ENCODE peak calls at places on chromosomes 16 and 17, in nine cellular contexts. S, A, D, E, P, K, Z, C and L are unnamed samples.

GRCh38 chr16:81429045-81429521 is 15.5 kb upstream of the CMIP start:
- DNase-seq in C (peak), A (peak), E (peak), P (peak), K (no peak), Z (peak), S (peak), D (peak), L (no peak)

GRCh38 chr16:66315210-66315825 is 51.2 kb upstream of the CDH5 start:
- DNase-seq in D (peak), K (peak), S (peak), P (peak), C (peak), A (peak), E (peak), Z (peak), L (peak)

GRCh38 chr17:31442276-31442675 is 50.8 kb downstream of the RAB11FIP4 start:
- DNase-seq in C (no peak), E (no peak), K (no peak), D (no peak), Z (no peak), S (no peak), A (no peak), P (no peak), L (no peak)

GRCh38 chr17:38747385-38748328 is 479 bp downstream of the PCGF2 start:
- DNase-seq in P (peak), D (peak), Z (no peak), S (peak), C (no peak), E (no peak), A (peak), K (no peak), L (no peak)

GRCh38 chr17:61409301-61410099 is 9.9 kb downstream of the TBX2 start:
- DNase-seq in E (peak), P (peak), S (peak), D (peak), A (peak), K (peak), Z (peak), C (peak), L (peak)

GRCh38 chr16:72277749-72278148 is 105.8 kb upstream of the PMFBP1 start:
- DNase-seq in P (no peak), D (no peak), E (no peak), A (no peak), K (no peak), C (no peak), Z (no peak), S (no peak), L (no peak)

GRCh38 chr17:82103588-82104451 is 5.8 kb upstream of the FASN start:
- DNase-seq in S (peak), K (no peak), A (no peak), C (no peak), P (peak), Z (no peak), E (no peak), D (peak), L (peak)

GRCh38 chr17:76421054-76421427 is 31.9 kb downstream of the UBE2O start:
- DNase-seq in P (peak), D (no peak), E (no peak), Z (no peak), C (no peak), K (no peak), A (no peak), S (peak), L (no peak)

GRCh38 chr16:71216714-71217113 is 13.8 kb downstream of the HYDIN start:
- DNase-seq in A (no peak), Z (no peak), S (no peak), D (no peak), E (no peak), P (no peak), C (no peak), K (no peak), L (no peak)

GRCh38 chr16:64711026-64711425 is 410.8 kb downstream of the CDH11 start:
- DNase-seq in P (peak), Z (peak), S (peak), E (no peak), C (no peak), D (no peak), K (no peak), A (no peak), L (no peak)

GRCh38 chr17:75181110-75181509 is 1.6 kb downstream of the SUMO2 start:
- DNase-seq in Z (no peak), E (no peak), P (peak), D (no peak), A (no peak), C (no peak), K (no peak), S (no peak), L (no peak)

GRCh38 chr16:30565526-30565925 is 6.0 kb downstream of the ZNF688 start:
- DNase-seq in K (no peak), P (no peak), E (no peak), A (peak), D (no peak), C (no peak), S (no peak), Z (no peak), L (no peak)

GRCh38 chr17:72604518-72604917 is 483.7 kb downstream of the SOX9 start:
- DNase-seq in P (no peak), E (peak), C (no peak), Z (no peak), D (no peak), A (no peak), K (no peak), S (no peak), L (no peak)

GRCh38 chr17:82229686-82230626 is 1.1 kb downstream of the SLC16A3 start:
- DNase-seq in P (no peak), C (no peak), K (no peak), D (no peak), A (no peak), S (peak), Z (no peak), E (no peak), L (peak)

GRCh38 chr17:49946964-49947584 is 21.9 kb upstream of the DLX4 start:
- DNase-seq in D (no peak), K (no peak), Z (no peak), A (no peak), S (no peak), E (peak), C (no peak), P (no peak), L (no peak)

GRCh38 chr17:81337449-81337848 is 42.3 kb upstream of the SLC38A10 start:
- DNase-seq in D (no peak), C (no peak), K (peak), A (no peak), E (no peak), P (no peak), Z (no peak), S (no peak), L (no peak)

GRCh38 chr17:74514632-74515035 is 16.6 kb downstream of the CD300LB start:
- DNase-seq in S (no peak), Z (no peak), D (no peak), P (peak), K (peak), E (no peak), C (peak), A (peak), L (no peak)

GRCh38 chr17:2084766-2085647 is 30.1 kb downstream of the HIC1 start:
- DNase-seq in A (no peak), C (no peak), D (no peak), Z (peak), S (peak), K (no peak), P (peak), E (peak), L (no peak)

GRCh38 chr17:31902693-31903092 is 1.2 kb upstream of the UTP6 start:
- DNase-seq in S (no peak), A (no peak), P (no peak), K (no peak), D (no peak), Z (no peak), E (no peak), C (no peak), L (no peak)

GRCh38 chr16:67857547-67858233 is 10.2 kb upstream of the CENPT start:
- DNase-seq in C (no peak), Z (peak), A (no peak), E (peak), P (peak), D (peak), K (peak), S (peak), L (peak)